ENCODE peak calls at places on chromosomes 1 and 21, in eight cellular contexts. F, B, X, O, W, Z, D and J are unnamed samples.

GRCh38 chr1:109643385-109644230 is 12.3 kb upstream of the GSTM4 start:
- DNase-seq in O (peak), W (peak), F (peak), Z (peak), B (peak), X (peak), D (peak), J (peak)

GRCh38 chr1:155858805-155859233 is 548 bp upstream of the SYT11 start:
- DNase-seq in X (no peak), O (no peak), F (no peak), W (peak), B (peak), Z (peak), D (no peak), J (no peak)

GRCh38 chr1:85894651-85895050 is 186.4 kb upstream of the ZNHIT6 start:
- DNase-seq in B (peak), W (peak), F (peak), D (no peak), O (peak), Z (peak), X (peak), J (no peak)

GRCh38 chr1:186482661-186483255 is 21.8 kb upstream of the PDC start:
- DNase-seq in D (peak), F (peak), Z (peak), W (peak), B (peak), O (peak), X (peak), J (peak)

GRCh38 chr1:12166834-12167492 is at the start of gene TNFRSF1B:
- DNase-seq in X (peak), W (no peak), O (peak), B (no peak), F (peak), D (peak), Z (no peak), J (no peak)

GRCh38 chr1:157105988-157106812 is 6.6 kb upstream of the ETV3L start:
- DNase-seq in O (peak), B (no peak), W (peak), F (no peak), D (peak), X (no peak), Z (peak), J (no peak)

GRCh38 chr1:10401281-10401680 is 2.4 kb downstream of the PGD start:
- DNase-seq in Z (no peak), B (no peak), W (no peak), X (no peak), D (no peak), O (no peak), F (no peak), J (no peak)

GRCh38 chr21:15730484-15731242 is 881 bp downstream of the USP25 start:
- DNase-seq in B (no peak), F (no peak), D (no peak), O (peak), W (no peak), X (no peak), Z (no peak), J (no peak)

GRCh38 chr1:100353988-100354387 is 1.7 kb downstream of the CDC14A start:
- DNase-seq in Z (peak), X (no peak), W (peak), F (peak), B (no peak), O (no peak), D (no peak), J (no peak)

GRCh38 chr1:189620471-189620870 is 857.2 kb downstream of the BRINP3 start:
- DNase-seq in W (no peak), Z (no peak), O (no peak), D (no peak), X (no peak), F (no peak), B (no peak), J (no peak)

GRCh38 chr21:44085491-44086321 is 21.5 kb upstream of the PWP2 start:
- DNase-seq in X (no peak), F (no peak), D (no peak), Z (no peak), W (no peak), O (no peak), B (no peak), J (no peak)

GRCh38 chr21:14366998-14367397 is 15.9 kb downstream of the HSPA13 start:
- DNase-seq in O (no peak), B (no peak), Z (no peak), D (no peak), X (no peak), F (no peak), W (no peak), J (no peak)

GRCh38 chr1:25561426-25562100 is 18.2 kb downstream of the LDLRAP1 start:
- DNase-seq in Z (no peak), O (no peak), W (no peak), B (no peak), D (no peak), F (no peak), X (no peak), J (no peak)

GRCh38 chr1:17903386-17903785 is 148.3 kb downstream of the ACTL8 start:
- DNase-seq in Z (no peak), O (no peak), X (no peak), D (no peak), W (peak), F (no peak), B (no peak), J (no peak)

GRCh38 chr1:5888606-5889211 is 103.5 kb downstream of the NPHP4 start:
- DNase-seq in W (no peak), O (no peak), B (no peak), X (peak), F (no peak), Z (no peak), D (no peak), J (no peak)

GRCh38 chr1:32753532-32754281 is 51.1 kb upstream of the SYNC start:
- DNase-seq in F (peak), D (peak), O (peak), B (no peak), W (peak), X (peak), Z (peak), J (no peak)

GRCh38 chr1:32748926-32749325 is 46.4 kb upstream of the SYNC start:
- DNase-seq in F (no peak), O (no peak), D (no peak), W (no peak), Z (no peak), X (no peak), B (no peak), J (no peak)

GRCh38 chr1:32748348-32748747 is 45.8 kb upstream of the SYNC start:
- DNase-seq in B (no peak), X (no peak), F (no peak), Z (no peak), D (no peak), W (no peak), O (no peak), J (no peak)

GRCh38 chr1:32746130-32746529 is 43.6 kb upstream of the SYNC start:
- DNase-seq in Z (no peak), F (no peak), D (no peak), O (no peak), W (no peak), B (no peak), X (no peak), J (no peak)

DNA sequence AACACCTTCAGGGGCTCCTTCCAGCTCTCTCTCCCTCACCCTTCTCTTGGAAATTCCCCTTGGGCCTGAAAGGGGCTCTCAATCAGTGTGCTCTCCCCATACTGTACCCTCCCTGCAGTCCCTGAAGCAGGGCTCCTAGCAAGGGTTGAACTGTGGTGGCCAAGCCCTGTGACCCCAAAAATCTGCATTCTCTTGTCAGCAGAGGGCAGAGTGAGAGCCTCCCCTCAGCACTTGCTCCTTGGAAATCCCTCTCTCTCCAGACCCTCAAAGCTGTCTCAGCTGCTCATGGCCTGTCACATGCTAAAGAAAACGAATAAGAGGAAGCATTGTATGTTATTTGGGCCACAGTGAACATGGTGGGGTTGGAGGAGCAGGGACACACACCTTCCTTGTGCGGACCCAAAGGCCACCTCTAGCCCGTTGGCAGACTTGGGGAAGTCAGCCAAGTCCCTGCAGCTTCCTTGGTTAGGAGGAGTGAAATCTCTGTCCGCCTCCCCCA is 47.2 kb upstream of the SYNC start:
- DNase-seq in B (no peak), X (no peak), Z (no peak), D (no peak), F (no peak), W (no peak), O (no peak), J (no peak)
- TF ChIP-seq CTCF in B (no peak), X (no peak), Z (no peak), D (no peak), F (no peak), W (no peak), O (no peak), J (no peak)

GRCh38 chr1:201530741-201531521 is 8.0 kb upstream of the NAV1 start:
- DNase-seq in X (peak), F (peak), Z (peak), O (peak), B (peak), W (peak), D (peak), J (peak)
- TF ChIP-seq CTCF in X (peak), F (peak), Z (peak), O (peak), B (peak), W (peak), D (peak), J (no peak)

GRCh38 chr1:35531368-35531767 is 25.8 kb downstream of the KIAA0319L start:
- DNase-seq in Z (no peak), O (no peak), F (no peak), D (no peak), X (no peak), B (no peak), W (no peak), J (no peak)
- TF ChIP-seq CTCF in Z (no peak), O (no peak), F (no peak), D (no peak), X (no peak), B (no peak), W (no peak), J (no peak)

DNA sequence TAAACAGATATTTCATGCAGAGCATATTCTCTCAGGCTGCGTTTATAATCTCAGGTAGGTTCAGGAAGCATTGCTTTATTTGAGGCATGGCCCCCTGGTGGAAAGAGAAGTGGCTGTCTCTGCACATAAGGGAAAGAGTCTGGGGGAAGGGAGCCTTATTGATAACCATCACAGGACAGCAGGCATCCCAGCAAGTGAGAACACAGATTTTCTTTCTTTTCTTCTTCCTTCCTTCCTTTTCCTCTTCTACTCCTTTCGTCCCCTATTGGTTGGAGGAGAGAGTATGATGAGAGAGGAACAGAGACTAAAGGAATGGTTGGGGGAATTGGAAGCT is 21.9 kb downstream of the TSNAX start:
- DNase-seq in F (no peak), Z (peak), W (no peak), B (no peak), D (no peak), O (peak), X (peak), J (no peak)
- TF ChIP-seq CTCF in F (peak), Z (peak), W (peak), B (no peak), D (no peak), O (peak), X (peak), J (no peak)

DNA sequence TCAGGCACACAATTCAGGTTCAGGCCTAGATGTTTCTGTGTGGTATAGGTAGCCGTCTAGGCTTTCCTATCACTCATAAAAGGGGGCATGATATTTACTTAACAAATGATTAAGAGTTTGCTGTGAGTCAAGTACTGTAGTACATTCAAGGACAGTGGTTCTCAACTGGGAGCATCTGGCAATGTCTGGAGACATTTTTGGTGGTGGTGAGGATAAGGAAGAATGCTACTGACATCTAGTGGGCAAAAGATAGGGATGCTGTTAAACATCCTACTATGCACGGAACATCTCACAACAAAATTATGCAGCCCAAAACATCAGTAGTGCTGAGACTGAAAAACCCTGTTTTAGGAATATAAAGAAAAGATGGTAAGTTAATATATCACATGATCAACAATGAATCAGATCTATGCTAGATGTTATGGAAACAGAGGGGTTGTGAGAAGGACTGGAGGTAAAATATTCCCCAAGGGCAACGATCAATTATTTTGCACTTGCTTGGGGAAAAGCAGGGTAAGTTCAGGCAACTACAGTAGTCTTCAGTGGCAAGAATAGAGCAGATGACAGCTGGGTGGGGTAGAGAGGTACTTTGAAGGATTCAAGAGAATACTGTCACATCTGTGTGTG is 4.9 kb downstream of the DNTTIP2 start:
- DNase-seq in O (no peak), X (no peak), D (no peak), B (no peak), F (peak), W (no peak), Z (peak), J (no peak)
- TF ChIP-seq CTCF in O (peak), X (peak), D (peak), B (peak), F (peak), W (peak), Z (peak), J (no peak)

GRCh38 chr1:118074101-118074500 is 110.9 kb downstream of the SPAG17 start:
- DNase-seq in D (no peak), O (no peak), F (no peak), X (no peak), Z (peak), B (no peak), W (peak), J (no peak)

GRCh38 chr1:118075116-118075515 is 109.9 kb downstream of the SPAG17 start:
- DNase-seq in W (peak), D (no peak), B (no peak), X (no peak), Z (peak), O (no peak), F (no peak), J (no peak)

GRCh38 chr1:118081387-118081786 is 103.6 kb downstream of the SPAG17 start:
- DNase-seq in Z (no peak), D (no peak), F (no peak), B (no peak), W (no peak), O (peak), X (no peak), J (no peak)

GRCh38 chr1:118082984-118083383 is 102.0 kb downstream of the SPAG17 start:
- DNase-seq in F (no peak), B (no peak), Z (no peak), O (no peak), W (no peak), D (no peak), X (no peak), J (no peak)

GRCh38 chr1:118077331-118078055 is 107.5 kb downstream of the SPAG17 start:
- DNase-seq in F (no peak), W (no peak), X (no peak), D (no peak), B (peak), Z (peak), O (no peak), J (no peak)
- TF ChIP-seq CTCF in F (peak), W (peak), X (peak), D (peak), B (peak), Z (peak), O (no peak), J (no peak)

DNA sequence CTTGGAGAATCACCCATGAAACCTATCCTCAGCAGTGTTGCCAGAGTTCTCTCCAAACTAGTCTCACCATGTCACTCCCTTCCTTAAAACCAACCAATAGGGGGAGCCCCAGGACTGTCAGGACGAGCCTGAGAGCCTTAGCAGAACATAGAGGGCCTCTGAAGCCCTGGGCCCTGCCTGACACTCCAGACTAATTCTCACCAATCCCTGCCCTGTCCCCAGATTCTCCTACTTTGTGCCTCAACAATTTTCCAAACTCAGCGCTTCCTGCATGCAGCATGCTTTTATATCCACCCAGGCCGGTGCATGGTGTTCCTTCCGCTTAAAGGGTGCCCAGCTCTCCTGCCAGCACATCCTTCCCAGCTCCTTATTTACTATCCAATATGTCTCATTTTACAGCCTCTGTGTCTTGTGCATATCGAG is 42.7 kb downstream of the HSD3B1 start:
- DNase-seq in F (peak), Z (peak), X (peak), D (peak), O (peak), B (peak), W (peak), J (no peak)
- TF ChIP-seq CTCF in F (peak), Z (peak), X (peak), D (peak), O (peak), B (peak), W (peak), J (no peak)

DNA sequence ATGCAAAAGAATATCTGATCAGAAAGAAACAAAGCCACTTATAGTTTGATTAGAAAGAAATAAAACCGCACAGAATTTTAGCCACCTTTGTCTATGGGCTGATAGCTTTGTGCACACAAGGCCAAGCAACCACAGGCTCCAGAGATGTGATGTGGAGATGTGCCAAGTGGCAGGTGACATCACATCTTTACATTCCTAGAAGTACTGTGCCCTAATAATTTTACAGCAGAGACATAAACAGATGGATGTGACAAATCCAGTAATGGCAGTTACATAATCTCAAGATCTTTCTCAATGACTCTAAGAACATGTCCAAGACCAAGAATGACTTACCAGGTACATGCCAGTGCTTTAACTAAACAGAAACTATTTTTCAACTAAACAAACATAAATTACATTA is 159.5 kb downstream of the LTN1 start:
- DNase-seq in Z (no peak), B (no peak), X (no peak), F (no peak), O (no peak), D (no peak), W (no peak), J (no peak)
- TF ChIP-seq CTCF in Z (no peak), B (no peak), X (no peak), F (no peak), O (no peak), D (no peak), W (no peak), J (no peak)

DNA sequence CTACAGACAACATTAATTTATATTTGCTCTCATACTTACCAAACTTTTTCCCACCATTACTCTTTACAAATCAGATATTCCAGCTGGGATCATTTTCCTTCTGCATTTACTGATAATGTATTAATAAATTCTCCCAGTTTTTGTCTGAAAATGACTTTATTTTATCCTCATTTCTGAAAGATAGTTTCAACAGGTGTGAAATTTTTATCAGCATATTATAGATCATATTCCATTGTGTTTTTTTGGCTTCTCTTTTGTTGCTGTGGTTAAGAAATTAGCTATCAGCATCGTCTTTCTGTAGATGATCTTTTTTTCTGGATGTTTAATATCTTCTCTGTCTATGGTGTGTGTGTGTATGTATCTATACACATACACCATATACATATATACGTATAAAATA is 2.7 kb downstream of the CFAP57 start:
- DNase-seq in B (no peak), Z (no peak), W (no peak), D (no peak), X (no peak), O (no peak), F (no peak), J (no peak)
- TF ChIP-seq CTCF in B (no peak), Z (no peak), W (no peak), D (no peak), X (no peak), O (no peak), F (no peak), J (no peak)